ENCODE peak calls at places on chromosomes 1 and 21, in four cellular contexts. One of them, this sample, is unnamed.

GRCh38 chr1:207361910-207362309 is 40.4 kb downstream of the CD55 start:
- DNase-seq in uterus: no peak
- DNase-seq in GM23338: no peak
- DNase-seq in HFFc6: no peak
- DNase-seq in this sample: no peak

GRCh38 chr21:38538353-38538752 is 40.1 kb upstream of the ERG start:
- DNase-seq in uterus: no peak
- DNase-seq in GM23338: no peak
- DNase-seq in HFFc6: no peak
- DNase-seq in this sample: no peak

GRCh38 chr1:67733741-67734690 is 49.0 kb downstream of the GADD45A start:
- DNase-seq in HFFc6: no peak
- DNase-seq in uterus: no peak
- DNase-seq in GM23338: no peak
- DNase-seq in this sample: no peak

GRCh38 chr1:243227596-243227995 is 27.5 kb downstream of the CEP170 start:
- DNase-seq in uterus: no peak
- DNase-seq in GM23338: no peak
- DNase-seq in HFFc6: no peak
- DNase-seq in this sample: no peak

GRCh38 chr21:39141502-39141901 is 41.7 kb downstream of the PSMG1 start:
- DNase-seq in HFFc6: no peak
- DNase-seq in uterus: no peak
- DNase-seq in GM23338: no peak
- DNase-seq in this sample: no peak

GRCh38 chr1:67264899-67265298 is 42.8 kb upstream of the IL12RB2 start:
- DNase-seq in uterus: no peak
- DNase-seq in GM23338: no peak
- DNase-seq in HFFc6: no peak
- DNase-seq in this sample: peak

GRCh38 chr21:44374601-44375280 is 21.3 kb downstream of the TRPM2 start:
- DNase-seq in uterus: no peak
- DNase-seq in GM23338: no peak
- DNase-seq in HFFc6: no peak
- DNase-seq in this sample: no peak

GRCh38 chr1:116553386-116554115 is 17.3 kb downstream of the CD58 start:
- DNase-seq in HFFc6: no peak
- DNase-seq in uterus: no peak
- DNase-seq in GM23338: peak
- DNase-seq in this sample: no peak

GRCh38 chr1:85846706-85847105 is 138.5 kb upstream of the ZNHIT6 start:
- DNase-seq in HFFc6: no peak
- DNase-seq in uterus: no peak
- DNase-seq in GM23338: no peak
- DNase-seq in this sample: no peak

GRCh38 chr1:115764541-115764940 is 4.0 kb downstream of the CASQ2 start:
- DNase-seq in GM23338: peak
- DNase-seq in uterus: no peak
- DNase-seq in HFFc6: peak
- DNase-seq in this sample: no peak

GRCh38 chr1:61782771-61783170 is 40.5 kb downstream of the PATJ start:
- DNase-seq in GM23338: no peak
- DNase-seq in HFFc6: no peak
- DNase-seq in uterus: no peak
- DNase-seq in this sample: no peak

GRCh38 chr1:201383647-201384405 is 6.3 kb upstream of the TNNT2 start:
- DNase-seq in uterus: no peak
- DNase-seq in HFFc6: peak
- DNase-seq in GM23338: no peak
- DNase-seq in this sample: no peak

GRCh38 chr1:236143104-236143948 is 987 bp downstream of the GPR137B start:
- DNase-seq in uterus: peak
- DNase-seq in HFFc6: peak
- DNase-seq in GM23338: peak
- DNase-seq in this sample: no peak

GRCh38 chr1:244154882-244155531 is 103.9 kb downstream of the ZBTB18 start:
- DNase-seq in uterus: no peak
- DNase-seq in HFFc6: no peak
- DNase-seq in GM23338: peak
- DNase-seq in this sample: no peak

GRCh38 chr21:36171327-36171726 is 14.7 kb downstream of the DOP1B start:
- DNase-seq in GM23338: no peak
- DNase-seq in uterus: no peak
- DNase-seq in HFFc6: no peak
- DNase-seq in this sample: no peak

GRCh38 chr21:37415938-37416337 is 49.4 kb downstream of the DYRK1A start:
- DNase-seq in HFFc6: no peak
- DNase-seq in uterus: no peak
- DNase-seq in GM23338: no peak
- DNase-seq in this sample: no peak

GRCh38 chr1:24503870-24504523 is 1.4 kb downstream of the RCAN3 start:
- DNase-seq in GM23338: no peak
- DNase-seq in HFFc6: no peak
- DNase-seq in uterus: no peak
- DNase-seq in this sample: no peak

GRCh38 chr1:65164633-65165032 is 16.6 kb downstream of the AK4 start:
- DNase-seq in HFFc6: no peak
- DNase-seq in GM23338: no peak
- DNase-seq in uterus: no peak
- DNase-seq in this sample: no peak

GRCh38 chr1:12480748-12481362 is 137.2 kb downstream of the DHRS3 start:
- DNase-seq in uterus: no peak
- DNase-seq in GM23338: no peak
- DNase-seq in HFFc6: peak
- DNase-seq in this sample: peak

GRCh38 chr1:61397915-61398314 is 315.6 kb downstream of the NFIA start:
- DNase-seq in GM23338: no peak
- DNase-seq in uterus: no peak
- DNase-seq in HFFc6: no peak
- DNase-seq in this sample: no peak

GRCh38 chr1:186033744-186034345 is 299.7 kb downstream of the HMCN1 start:
- DNase-seq in uterus: no peak
- DNase-seq in GM23338: no peak
- DNase-seq in HFFc6: no peak
- DNase-seq in this sample: no peak

GRCh38 chr1:115428676-115429075 is 90.6 kb upstream of the NGF start:
- DNase-seq in HFFc6: peak
- DNase-seq in uterus: no peak
- DNase-seq in GM23338: no peak
- DNase-seq in this sample: no peak

GRCh38 chr1:226654046-226654445 is 85.0 kb downstream of the ITPKB start:
- DNase-seq in uterus: no peak
- DNase-seq in HFFc6: no peak
- DNase-seq in GM23338: peak
- DNase-seq in this sample: no peak

GRCh38 chr1:43522431-43522775 is 8.3 kb upstream of the PTPRF start:
- DNase-seq in HFFc6: no peak
- DNase-seq in GM23338: no peak
- DNase-seq in uterus: no peak
- DNase-seq in this sample: no peak

GRCh38 chr1:35243681-35244080 is 24.8 kb upstream of the ZMYM4 start:
- DNase-seq in GM23338: no peak
- DNase-seq in uterus: no peak
- DNase-seq in HFFc6: no peak
- DNase-seq in this sample: no peak

GRCh38 chr1:226351709-226352108 is 42.7 kb upstream of the LIN9 start:
- DNase-seq in HFFc6: no peak
- DNase-seq in GM23338: peak
- DNase-seq in uterus: no peak
- DNase-seq in this sample: no peak

GRCh38 chr1:1435094-1435903 is at the start of gene VWA1:
- DNase-seq in HFFc6: no peak
- DNase-seq in uterus: peak
- DNase-seq in GM23338: peak
- DNase-seq in this sample: peak
- TF ChIP-seq CTCF in HFFc6: no peak
- TF ChIP-seq CTCF in uterus: no peak
- TF ChIP-seq CTCF in GM23338: no peak
- TF ChIP-seq CTCF in this sample: no peak

GRCh38 chr1:15210651-15211390 is 36.2 kb upstream of the FHAD1 start:
- DNase-seq in uterus: no peak
- DNase-seq in GM23338: no peak
- DNase-seq in HFFc6: no peak
- DNase-seq in this sample: no peak

GRCh38 chr1:15212216-15212988 is 34.6 kb upstream of the FHAD1 start:
- DNase-seq in GM23338: no peak
- DNase-seq in HFFc6: no peak
- DNase-seq in uterus: no peak
- DNase-seq in this sample: no peak

GRCh38 chr1:15213333-15213732 is 33.7 kb upstream of the FHAD1 start:
- DNase-seq in HFFc6: no peak
- DNase-seq in GM23338: no peak
- DNase-seq in uterus: peak
- DNase-seq in this sample: no peak

GRCh38 chr1:15212989-15213291 is 34.1 kb upstream of the FHAD1 start:
- DNase-seq in GM23338: no peak
- DNase-seq in HFFc6: no peak
- DNase-seq in uterus: no peak
- DNase-seq in this sample: no peak

GRCh38 chr1:15211424-15211823 is 35.6 kb upstream of the FHAD1 start:
- DNase-seq in GM23338: no peak
- DNase-seq in uterus: no peak
- DNase-seq in HFFc6: no peak
- DNase-seq in this sample: no peak
- TF ChIP-seq CTCF in GM23338: no peak
- TF ChIP-seq CTCF in uterus: no peak
- TF ChIP-seq CTCF in HFFc6: no peak
- TF ChIP-seq CTCF in this sample: no peak

GRCh38 chr1:21630571-21631338 is 38.4 kb downstream of the RAP1GAP start:
- DNase-seq in HFFc6: no peak
- DNase-seq in uterus: no peak
- DNase-seq in GM23338: peak
- DNase-seq in this sample: no peak
- TF ChIP-seq CTCF in HFFc6: no peak
- TF ChIP-seq CTCF in uterus: no peak
- TF ChIP-seq CTCF in GM23338: no peak
- TF ChIP-seq CTCF in this sample: no peak

DNA sequence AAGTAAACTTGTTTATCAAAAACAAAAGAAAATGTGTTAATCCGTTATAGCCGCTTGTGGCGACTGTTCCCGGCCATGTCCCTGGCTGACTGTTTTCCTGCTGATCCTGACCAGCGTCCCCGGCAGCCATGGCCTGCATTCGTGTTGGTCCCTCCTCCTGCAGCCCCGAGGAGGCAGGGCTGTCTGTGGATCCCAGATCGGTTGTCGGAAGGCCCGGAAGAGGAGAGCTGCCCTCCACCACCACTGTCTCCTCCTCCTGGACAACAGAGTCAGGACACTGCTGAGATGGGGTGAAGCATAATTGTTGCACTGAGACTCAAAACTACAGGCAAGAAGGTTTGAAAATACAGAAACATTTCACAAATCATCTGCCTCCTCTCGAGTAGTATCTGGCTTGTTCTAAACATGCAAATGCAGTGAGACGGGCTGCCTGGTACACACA is 3.6 kb upstream of the MXRA8 start:
- DNase-seq in HFFc6: peak
- DNase-seq in GM23338: peak
- DNase-seq in uterus: peak
- DNase-seq in this sample: no peak
- TF ChIP-seq CTCF in HFFc6: peak
- TF ChIP-seq CTCF in GM23338: no peak
- TF ChIP-seq CTCF in uterus: no peak
- TF ChIP-seq CTCF in this sample: no peak